ENCODE peak calls at places on chromosomes 5 and 9, in four cellular contexts. One of them, this sample, is unnamed.

GRCh38 chr5:37893414-37894134 is 53.7 kb upstream of the GDNF start:
- DNase-seq in upper lobe of right lung: no peak
- DNase-seq in mammary epithelial cell: no peak
- DNase-seq in endodermal cell: no peak
- DNase-seq in this sample: no peak

GRCh38 chr9:19473605-19474004 is 64.8 kb downstream of the ACER2 start:
- DNase-seq in upper lobe of right lung: no peak
- DNase-seq in mammary epithelial cell: no peak
- DNase-seq in endodermal cell: no peak
- DNase-seq in this sample: no peak

GRCh38 chr9:133526721-133527321 is 2.1 kb upstream of the MYMK start:
- DNase-seq in upper lobe of right lung: no peak
- DNase-seq in mammary epithelial cell: no peak
- DNase-seq in endodermal cell: peak; percentile 86
- DNase-seq in this sample: no peak

GRCh38 chr5:122665087-122665486 is 109.8 kb upstream of the SNX2 start:
- DNase-seq in upper lobe of right lung: no peak
- DNase-seq in mammary epithelial cell: no peak
- DNase-seq in endodermal cell: no peak
- DNase-seq in this sample: no peak

GRCh38 chr9:134619456-134619982 is 22.1 kb upstream of the COL5A1 start:
- DNase-seq in upper lobe of right lung: peak; percentile 30
- DNase-seq in mammary epithelial cell: no peak
- DNase-seq in endodermal cell: peak; percentile 36
- DNase-seq in this sample: no peak

GRCh38 chr9:19409406-19410194 is 791 bp downstream of the ACER2 start:
- DNase-seq in upper lobe of right lung: peak; percentile 68
- DNase-seq in mammary epithelial cell: peak; percentile 56
- DNase-seq in endodermal cell: peak; percentile 79
- DNase-seq in this sample: no peak

GRCh38 chr5:118984602-118985001 is 3.7 kb downstream of the DTWD2 start:
- DNase-seq in upper lobe of right lung: no peak
- DNase-seq in mammary epithelial cell: no peak
- DNase-seq in endodermal cell: no peak
- DNase-seq in this sample: no peak

GRCh38 chr5:149375434-149375833 is 3.7 kb downstream of the IL17B start:
- DNase-seq in upper lobe of right lung: no peak
- DNase-seq in mammary epithelial cell: no peak
- DNase-seq in endodermal cell: peak; percentile 39
- DNase-seq in this sample: no peak

GRCh38 chr5:169980418-169981053 is at the start of gene INSYN2B:
- DNase-seq in upper lobe of right lung: no peak
- DNase-seq in mammary epithelial cell: peak; percentile 83
- DNase-seq in endodermal cell: peak; percentile 96
- DNase-seq in this sample: no peak

GRCh38 chr9:92952861-92953620 is 5.7 kb downstream of the FGD3 start:
- DNase-seq in upper lobe of right lung: peak; percentile 11
- DNase-seq in mammary epithelial cell: no peak
- DNase-seq in endodermal cell: no peak
- DNase-seq in this sample: no peak

GRCh38 chr9:119788876-119789275 is 419.6 kb upstream of the BRINP1 start:
- DNase-seq in upper lobe of right lung: no peak
- DNase-seq in mammary epithelial cell: no peak
- DNase-seq in endodermal cell: no peak
- DNase-seq in this sample: no peak

GRCh38 chr5:151086905-151087360 is 6.1 kb upstream of the TNIP1 start:
- DNase-seq in upper lobe of right lung: peak; percentile 65
- DNase-seq in mammary epithelial cell: no peak
- DNase-seq in endodermal cell: no peak
- DNase-seq in this sample: no peak

GRCh38 chr9:110940949-110941557 is 97.2 kb downstream of the LPAR1 start:
- DNase-seq in upper lobe of right lung: no peak
- DNase-seq in mammary epithelial cell: no peak
- DNase-seq in endodermal cell: no peak
- DNase-seq in this sample: no peak

GRCh38 chr9:80793706-80794105 is 895.6 kb downstream of the TLE1 start:
- DNase-seq in upper lobe of right lung: no peak
- DNase-seq in mammary epithelial cell: no peak
- DNase-seq in endodermal cell: no peak
- DNase-seq in this sample: no peak

GRCh38 chr9:131677051-131677444 is 62.8 kb downstream of the RAPGEF1 start:
- DNase-seq in upper lobe of right lung: no peak
- DNase-seq in mammary epithelial cell: no peak
- DNase-seq in endodermal cell: no peak
- DNase-seq in this sample: no peak

GRCh38 chr5:36689225-36689624 is 82.8 kb downstream of the SLC1A3 start:
- DNase-seq in upper lobe of right lung: peak; percentile 75
- DNase-seq in mammary epithelial cell: peak; percentile 46
- DNase-seq in endodermal cell: no peak
- DNase-seq in this sample: no peak

GRCh38 chr9:133428579-133429215 is 6.5 kb downstream of the ADAMTS13 start:
- DNase-seq in upper lobe of right lung: no peak
- DNase-seq in mammary epithelial cell: no peak
- DNase-seq in endodermal cell: peak; percentile 86
- DNase-seq in this sample: no peak

GRCh38 chr5:150397749-150398431 is 14.8 kb downstream of the CD74 start:
- DNase-seq in upper lobe of right lung: no peak
- DNase-seq in mammary epithelial cell: no peak
- DNase-seq in endodermal cell: no peak
- DNase-seq in this sample: no peak

GRCh38 chr5:165014439-165014838 is 1509.0 kb downstream of the MAT2B start:
- DNase-seq in upper lobe of right lung: no peak
- DNase-seq in mammary epithelial cell: no peak
- DNase-seq in endodermal cell: no peak
- DNase-seq in this sample: no peak

GRCh38 chr9:91451431-91452270 is 28.0 kb upstream of the NFIL3 start:
- DNase-seq in upper lobe of right lung: no peak
- DNase-seq in mammary epithelial cell: peak; percentile 65
- DNase-seq in endodermal cell: no peak
- DNase-seq in this sample: no peak

GRCh38 chr9:83544002-83544698 is 5.9 kb upstream of the FRMD3 start:
- DNase-seq in upper lobe of right lung: no peak
- DNase-seq in mammary epithelial cell: peak; percentile 68
- DNase-seq in endodermal cell: peak; percentile 69
- DNase-seq in this sample: peak; percentile 25

GRCh38 chr5:103262422-103262871 is 3.9 kb downstream of the MACIR start:
- DNase-seq in upper lobe of right lung: no peak
- DNase-seq in mammary epithelial cell: no peak
- DNase-seq in endodermal cell: no peak
- DNase-seq in this sample: no peak

GRCh38 chr9:7879551-7880245 is 80.1 kb upstream of the DMAC1 start:
- DNase-seq in upper lobe of right lung: no peak
- DNase-seq in mammary epithelial cell: peak; percentile 16
- DNase-seq in endodermal cell: peak; percentile 85
- DNase-seq in this sample: no peak

GRCh38 chr5:71693828-71694427 is 25.1 kb upstream of the CARTPT start:
- DNase-seq in upper lobe of right lung: no peak
- DNase-seq in mammary epithelial cell: no peak
- DNase-seq in endodermal cell: peak; percentile 76
- DNase-seq in this sample: no peak

GRCh38 chr5:72067682-72068470 is 39.4 kb upstream of the MAP1B start:
- DNase-seq in upper lobe of right lung: no peak
- DNase-seq in mammary epithelial cell: peak; percentile 84
- DNase-seq in endodermal cell: peak; percentile 54
- DNase-seq in this sample: peak; percentile 64

GRCh38 chr5:50663636-50664035 is 2.8 kb upstream of the PARP8 start:
- DNase-seq in upper lobe of right lung: peak; percentile 68
- DNase-seq in mammary epithelial cell: no peak
- DNase-seq in endodermal cell: no peak
- DNase-seq in this sample: no peak

GRCh38 chr5:81233080-81233634 is at the start of gene CKMT2:
- DNase-seq in upper lobe of right lung: peak; percentile 89
- DNase-seq in mammary epithelial cell: no peak
- DNase-seq in endodermal cell: peak; percentile 97
- DNase-seq in this sample: no peak

GRCh38 chr9:114805670-114806551 is at the start of gene TNFSF15:
- DNase-seq in upper lobe of right lung: peak; percentile 83
- DNase-seq in mammary epithelial cell: peak; percentile 82
- DNase-seq in endodermal cell: peak; percentile 82
- DNase-seq in this sample: no peak

GRCh38 chr9:113695901-113696300 is 180.2 kb upstream of the ZNF618 start:
- DNase-seq in upper lobe of right lung: no peak
- DNase-seq in mammary epithelial cell: peak; percentile 99
- DNase-seq in endodermal cell: no peak
- DNase-seq in this sample: peak; percentile 90

GRCh38 chr5:123659495-123659894 is 147.5 kb downstream of the CSNK1G3 start:
- DNase-seq in upper lobe of right lung: no peak
- DNase-seq in mammary epithelial cell: no peak
- DNase-seq in endodermal cell: no peak
- DNase-seq in this sample: no peak

GRCh38 chr5:146906803-146907202 is 28.2 kb upstream of the PPP2R2B start:
- DNase-seq in upper lobe of right lung: no peak
- DNase-seq in mammary epithelial cell: no peak
- DNase-seq in endodermal cell: peak; percentile 94
- DNase-seq in this sample: no peak

GRCh38 chr9:124593080-124594058 is 86.2 kb upstream of the NR5A1 start:
- DNase-seq in upper lobe of right lung: no peak
- DNase-seq in mammary epithelial cell: no peak
- DNase-seq in endodermal cell: peak; percentile 77
- DNase-seq in this sample: no peak

GRCh38 chr9:124594215-124594614 is 87.0 kb upstream of the NR5A1 start:
- DNase-seq in upper lobe of right lung: no peak
- DNase-seq in mammary epithelial cell: no peak
- DNase-seq in endodermal cell: no peak
- DNase-seq in this sample: no peak

GRCh38 chr9:124595743-124596142 is 88.5 kb upstream of the NR5A1 start:
- DNase-seq in upper lobe of right lung: no peak
- DNase-seq in mammary epithelial cell: no peak
- DNase-seq in endodermal cell: no peak
- DNase-seq in this sample: no peak

GRCh38 chr9:124596172-124596839 is 89.1 kb upstream of the NR5A1 start:
- DNase-seq in upper lobe of right lung: no peak
- DNase-seq in mammary epithelial cell: no peak
- DNase-seq in endodermal cell: no peak
- DNase-seq in this sample: no peak

DNA sequence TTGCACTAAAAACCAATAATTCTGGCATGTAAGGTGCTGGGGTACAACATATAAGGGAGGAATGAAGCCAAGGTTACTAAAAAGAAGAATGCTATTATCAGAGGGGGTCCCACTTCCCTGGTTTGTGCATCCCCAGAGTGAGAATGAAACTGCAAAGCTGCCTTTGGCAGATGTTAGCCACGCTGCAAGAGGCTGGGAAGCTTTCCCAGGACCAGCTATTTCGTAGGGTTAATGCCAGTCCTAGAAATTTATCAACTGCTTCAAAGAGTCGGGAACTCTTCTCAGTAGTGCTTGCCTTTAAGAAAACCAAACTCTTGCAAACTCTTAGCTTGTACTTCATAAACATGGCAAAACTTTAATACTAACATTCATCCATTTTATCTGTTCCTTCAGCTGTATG is 87.5 kb upstream of the NR5A1 start:
- DNase-seq in upper lobe of right lung: no peak
- DNase-seq in mammary epithelial cell: no peak
- DNase-seq in endodermal cell: no peak
- DNase-seq in this sample: no peak
- H3K4me3 ChIP-seq in upper lobe of right lung: no peak overlapping the region
- H3K4me3 ChIP-seq in mammary epithelial cell: no peak overlapping the region
- H3K4me3 ChIP-seq in endodermal cell: peak overlapping the region; percentile 39
- H3K4me3 ChIP-seq in this sample: no peak overlapping the region

DNA sequence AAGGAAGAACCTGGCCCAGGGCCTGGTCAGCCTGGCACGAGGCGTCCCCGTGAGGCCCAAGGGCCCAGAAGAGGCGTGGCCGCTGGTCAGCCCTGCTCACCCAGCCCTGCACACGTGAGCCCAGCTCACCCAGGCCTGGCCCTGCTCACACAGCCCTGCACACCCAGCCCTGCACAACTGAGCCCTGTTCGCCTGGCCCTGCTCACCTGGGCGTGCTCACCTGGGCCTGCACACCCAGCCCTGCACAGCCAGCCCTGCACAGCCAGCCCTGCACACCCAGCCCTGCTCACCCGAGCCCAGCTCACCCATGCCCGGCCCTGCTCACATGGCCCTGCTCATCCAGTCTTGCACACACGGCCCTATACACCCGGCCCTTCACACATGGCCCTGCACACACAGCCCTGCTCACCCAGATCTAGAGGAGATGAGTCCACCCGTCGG is 2.1 kb downstream of the ZDHHC11 start:
- DNase-seq in upper lobe of right lung: peak; percentile 54
- DNase-seq in mammary epithelial cell: no peak
- DNase-seq in endodermal cell: no peak
- DNase-seq in this sample: no peak
- H3K4me3 ChIP-seq in upper lobe of right lung: no peak overlapping the region
- H3K4me3 ChIP-seq in mammary epithelial cell: no peak overlapping the region
- H3K4me3 ChIP-seq in endodermal cell: no peak overlapping the region
- H3K4me3 ChIP-seq in this sample: no peak overlapping the region

GRCh38 chr5:84384604-84385575 is at the start of gene EDIL3:
- DNase-seq in upper lobe of right lung: no peak
- DNase-seq in mammary epithelial cell: peak; percentile 5
- DNase-seq in endodermal cell: peak; percentile 90
- DNase-seq in this sample: no peak

GRCh38 chr5:84382363-84383295 is 2.1 kb downstream of the EDIL3 start:
- DNase-seq in upper lobe of right lung: peak; percentile 72
- DNase-seq in mammary epithelial cell: peak; percentile 66
- DNase-seq in endodermal cell: peak; percentile 89
- DNase-seq in this sample: no peak

GRCh38 chr5:84383816-84384603 is 670 bp downstream of the EDIL3 start:
- DNase-seq in upper lobe of right lung: peak; percentile 69
- DNase-seq in mammary epithelial cell: peak; percentile 53
- DNase-seq in endodermal cell: peak; percentile 91
- DNase-seq in this sample: no peak

GRCh38 chr5:84383296-84383815 is 1.3 kb downstream of the EDIL3 start:
- DNase-seq in upper lobe of right lung: peak; percentile 62
- DNase-seq in mammary epithelial cell: no peak
- DNase-seq in endodermal cell: no peak
- DNase-seq in this sample: no peak

GRCh38 chr5:84385705-84386104 is 1.0 kb upstream of the EDIL3 start:
- DNase-seq in upper lobe of right lung: no peak
- DNase-seq in mammary epithelial cell: no peak
- DNase-seq in endodermal cell: no peak
- DNase-seq in this sample: no peak
- H3K4me3 ChIP-seq in upper lobe of right lung: peak overlapping the region; percentile 57
- H3K4me3 ChIP-seq in mammary epithelial cell: no peak overlapping the region
- H3K4me3 ChIP-seq in endodermal cell: no peak overlapping the region
- H3K4me3 ChIP-seq in this sample: no peak overlapping the region

DNA sequence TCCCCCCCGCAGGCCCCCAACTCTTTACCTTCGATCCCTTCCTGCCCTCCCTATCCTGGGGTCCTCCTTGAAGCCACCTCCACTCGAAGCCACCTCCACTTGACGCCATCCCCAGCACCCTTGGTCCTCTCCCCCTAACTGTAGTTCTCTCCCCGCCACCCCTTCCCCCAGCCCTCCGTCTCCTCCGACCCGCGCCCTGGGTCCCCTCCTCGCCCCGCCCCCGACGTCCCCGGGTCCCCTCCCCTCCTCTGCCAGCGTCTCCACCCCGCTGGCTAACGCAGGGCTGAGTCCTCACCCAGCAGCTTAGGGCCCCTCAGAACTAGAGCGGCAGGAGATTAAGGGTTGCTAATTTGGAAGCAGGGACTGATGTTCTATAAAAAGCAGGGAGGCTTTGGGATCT is 30.7 kb upstream of the ANKRD33B start:
- DNase-seq in upper lobe of right lung: peak; percentile 60
- DNase-seq in mammary epithelial cell: no peak
- DNase-seq in endodermal cell: peak; percentile 92
- DNase-seq in this sample: no peak
- H3K4me3 ChIP-seq in upper lobe of right lung: no peak overlapping the region
- H3K4me3 ChIP-seq in mammary epithelial cell: no peak overlapping the region
- H3K4me3 ChIP-seq in endodermal cell: no peak overlapping the region
- H3K4me3 ChIP-seq in this sample: no peak overlapping the region

GRCh38 chr9:128558431-128559310 is 6.3 kb downstream of the SPTAN1 start:
- DNase-seq in upper lobe of right lung: peak; percentile 78
- DNase-seq in mammary epithelial cell: peak; percentile 88
- DNase-seq in endodermal cell: peak; percentile 73
- DNase-seq in this sample: no peak
- H3K4me3 ChIP-seq in upper lobe of right lung: peak overlapping the region; percentile 21
- H3K4me3 ChIP-seq in mammary epithelial cell: no peak overlapping the region
- H3K4me3 ChIP-seq in endodermal cell: peak overlapping the region; percentile 27
- H3K4me3 ChIP-seq in this sample: peak overlapping the region; percentile 16

This sample was measured in keratinocyte.